ENCODE peak calls at places on chromosome 3, in ten cellular contexts. V, H, W, X, I, D, Z, S, E and A are unnamed samples.

GRCh38 chr3:192842711-192843436 is 74.8 kb downstream of the MB21D2 start:
- DNase-seq in H (no peak), I (no peak), Z (no peak), E (no peak), W (no peak), X (no peak), S (no peak), V (no peak), D (no peak), A (no peak)

GRCh38 chr3:42717311-42717710 is 14.7 kb upstream of the HHATL start:
- DNase-seq in V (no peak), Z (no peak), X (no peak), W (no peak), E (no peak), S (no peak), H (no peak), D (no peak), I (peak; percentile 54), A (no peak)

GRCh38 chr3:139285691-139286090 is 58.1 kb upstream of the MRPS22 start:
- DNase-seq in S (no peak), W (no peak), X (no peak), H (no peak), E (no peak), Z (no peak), D (no peak), I (no peak), V (no peak), A (no peak)

GRCh38 chr3:185405243-185405642 is 42.3 kb downstream of the MAP3K13 start:
- DNase-seq in Z (no peak), V (no peak), H (no peak), E (no peak), W (peak; percentile 17), X (no peak), D (no peak), S (no peak), I (no peak), A (no peak)

GRCh38 chr3:185701891-185702563 is 115.9 kb downstream of the SENP2 start:
- DNase-seq in S (no peak), D (no peak), H (no peak), I (no peak), E (peak; percentile 3), Z (no peak), V (no peak), W (no peak), X (no peak), A (no peak)

GRCh38 chr3:12371525-12372140 is 82.8 kb downstream of the PPARG start:
- DNase-seq in D (no peak), V (no peak), I (peak; percentile 91), H (no peak), Z (no peak), X (no peak), W (no peak), E (no peak), S (no peak), A (no peak)

GRCh38 chr3:186241910-186242821 is 119.9 kb downstream of the DGKG start:
- DNase-seq in S (peak; percentile 84), V (peak; percentile 70), E (no peak), Z (peak; percentile 80), W (peak; percentile 39), I (peak; percentile 80), X (peak; percentile 91), H (peak; percentile 60), D (no peak), A (peak; percentile 31)

GRCh38 chr3:128488636-128488994 is 4.4 kb downstream of the GATA2 start:
- DNase-seq in S (no peak), I (no peak), V (no peak), E (peak; percentile 69), H (no peak), Z (no peak), X (no peak), W (peak; percentile 48), D (no peak), A (no peak)

GRCh38 chr3:188209740-188210139 is 55.8 kb downstream of the LPP start:
- DNase-seq in S (no peak), V (no peak), X (no peak), Z (no peak), H (no peak), W (peak; percentile 26), D (no peak), I (no peak), E (no peak), A (no peak)

GRCh38 chr3:167657684-167658225 is 4.0 kb upstream of the WDR49 start:
- DNase-seq in D (no peak), H (no peak), Z (no peak), V (no peak), I (no peak), S (no peak), E (no peak), W (no peak), X (no peak), A (no peak)

GRCh38 chr3:14879161-14879888 is 60.6 kb downstream of the FGD5 start:
- DNase-seq in E (no peak), H (no peak), V (no peak), X (peak; percentile 38), W (no peak), D (no peak), S (peak; percentile 25), Z (no peak), I (peak; percentile 6), A (no peak)

GRCh38 chr3:28940530-28940929 is 340.3 kb upstream of the RBMS3 start:
- DNase-seq in H (peak; percentile 39), Z (peak; percentile 49), W (peak; percentile 79), E (no peak), S (no peak), I (peak; percentile 98), X (no peak), D (no peak), V (peak; percentile 8), A (peak; percentile 85)

GRCh38 chr3:72411843-72412242 is 436.4 kb downstream of the SHQ1 start:
- DNase-seq in I (no peak), S (no peak), W (no peak), X (no peak), Z (no peak), H (no peak), E (no peak), D (no peak), V (no peak), A (no peak)

GRCh38 chr3:46017720-46018119 is 9.6 kb downstream of the XCR1 start:
- DNase-seq in D (no peak), E (no peak), I (no peak), Z (peak; percentile 47), V (no peak), S (no peak), H (no peak), X (no peak), W (peak; percentile 73), A (no peak)

GRCh38 chr3:194134231-194134756 is 1.7 kb upstream of the HES1 start:
- DNase-seq in V (peak; percentile 69), S (peak; percentile 29), X (no peak), I (peak; percentile 62), H (peak; percentile 88), D (no peak), Z (peak; percentile 66), W (peak; percentile 86), E (peak; percentile 62), A (no peak)

GRCh38 chr3:138367912-138368311 is 19.5 kb downstream of the MRAS start:
- DNase-seq in I (no peak), E (no peak), D (no peak), W (peak; percentile 89), X (no peak), S (no peak), Z (no peak), V (no peak), H (no peak), A (no peak)

GRCh38 chr3:157499342-157499963 is 3.8 kb downstream of the VEPH1 start:
- DNase-seq in V (peak; percentile 55), S (no peak), I (no peak), E (no peak), X (peak; percentile 92), D (no peak), H (peak; percentile 72), W (peak; percentile 45), Z (no peak), A (no peak)

GRCh38 chr3:88030200-88030599 is 28.6 kb downstream of the CGGBP1 start:
- DNase-seq in Z (no peak), X (no peak), I (peak; percentile 11), W (peak; percentile 17), V (no peak), H (no peak), D (no peak), S (no peak), E (no peak), A (no peak)

GRCh38 chr3:74267583-74268184 is 346.8 kb downstream of the CNTN3 start:
- DNase-seq in D (no peak), V (peak; percentile 40), X (peak; percentile 52), Z (peak; percentile 3), H (peak; percentile 25), I (peak; percentile 81), S (no peak), W (peak; percentile 74), E (no peak), A (no peak)

GRCh38 chr3:52372822-52373504 is 56.8 kb downstream of the DNAH1 start:
- DNase-seq in I (no peak), E (no peak), W (no peak), X (peak; percentile 72), H (no peak), D (no peak), V (peak; percentile 43), S (no peak), Z (peak; percentile 63), A (no peak)